ENCODE peak calls at places on chromosomes 5 and 9, in six cellular contexts. K is stimulated activated CD4-positive, alpha-beta T cell treated with anti-CD3 and anti-CD28 coated beads, Interleukin-1b, Interleukin-23, amount 100 ng/mL, for 4 hours; G is NCI-H774; D is hepatocyte; L is neural crest cell; M is foreskin fibroblast. U is an unnamed sample.
A peak's percentile ranks its signal among the peaks of the same experiment; 100 is the strongest.

GRCh38 chr5:14147210-14147609 is 4.1 kb downstream of the TRIO start:
- DNase-seq in K (no peak), D (no peak), L (no peak), G (peak; percentile 16), M (no peak), U (no peak)

GRCh38 chr5:57396701-57397100 is 85.9 kb downstream of the ACTBL2 start:
- DNase-seq in M (no peak), D (no peak), K (no peak), G (no peak), L (no peak), U (no peak)

GRCh38 chr9:35102465-35102768 is 514 bp downstream of the STOML2 start:
- DNase-seq in L (no peak), K (no peak), M (peak; percentile 45), G (no peak), D (no peak), U (peak; percentile 11)

GRCh38 chr9:23825700-23826099 is 340 bp downstream of the ELAVL2 start:
- DNase-seq in M (peak; percentile 5), D (no peak), G (no peak), K (no peak), L (no peak), U (peak; percentile 62)

GRCh38 chr9:79617395-79617794 is 45.6 kb downstream of the TLE4 start:
- DNase-seq in D (no peak), L (no peak), G (no peak), M (peak; percentile 84), K (no peak), U (no peak)

GRCh38 chr9:87280421-87280820 is 217.2 kb upstream of the DAPK1 start:
- DNase-seq in M (no peak), D (no peak), K (no peak), G (no peak), L (no peak), U (no peak)

GRCh38 chr9:38035873-38036272 is 33.2 kb downstream of the SHB start:
- DNase-seq in K (no peak), D (no peak), G (no peak), M (peak; percentile 93), L (no peak), U (no peak)

GRCh38 chr5:158635565-158635964 is 464.2 kb downstream of the EBF1 start:
- DNase-seq in M (no peak), D (no peak), K (no peak), G (no peak), L (no peak), U (no peak)

GRCh38 chr9:80556631-80557030 is 984.9 kb downstream of the TLE4 start:
- DNase-seq in D (no peak), G (no peak), K (no peak), M (peak; percentile 58), L (no peak), U (peak; percentile 18)

GRCh38 chr5:122219767-122220166 is 90.4 kb downstream of the ZNF474 start:
- DNase-seq in M (no peak), G (no peak), L (no peak), K (no peak), D (no peak), U (no peak)

GRCh38 chr9:87029904-87030303 is 82.6 kb upstream of the GAS1 start:
- DNase-seq in L (no peak), M (no peak), D (no peak), G (no peak), K (no peak), U (no peak)

GRCh38 chr5:136212252-136212721 is 19.3 kb upstream of the SMIM32 start:
- DNase-seq in D (peak; percentile 76), K (peak; percentile 23), L (peak; percentile 53), M (peak; percentile 72), G (no peak), U (no peak)

GRCh38 chr9:76403352-76403751 is 9.1 kb upstream of the RFK start:
- DNase-seq in G (no peak), M (peak; percentile 80), K (no peak), L (no peak), D (peak; percentile 44), U (peak; percentile 67)

GRCh38 chr9:112844771-112845542 is 45.7 kb downstream of the SLC46A2 start:
- DNase-seq in G (no peak), K (peak; percentile 58), M (peak; percentile 84), D (peak; percentile 73), L (peak; percentile 85), U (no peak)

GRCh38 chr9:35649431-35650340 is 1.0 kb downstream of the SIT1 start:
- DNase-seq in D (no peak), G (no peak), L (no peak), K (no peak), M (no peak), U (no peak)

GRCh38 chr5:58322453-58322852 is 137.4 kb downstream of the PLK2 start:
- DNase-seq in K (no peak), L (no peak), D (no peak), M (peak; percentile 57), G (no peak), U (no peak)

GRCh38 chr9:128912270-128912853 is 8.4 kb upstream of the PHYHD1 start:
- DNase-seq in L (no peak), D (peak; percentile 55), G (no peak), M (peak; percentile 92), K (no peak), U (peak; percentile 98)

GRCh38 chr5:129904667-129905466 is 602 bp downstream of the CHSY3 start:
- DNase-seq in L (peak; percentile 18), D (peak; percentile 49), M (peak; percentile 57), K (no peak), G (no peak), U (peak; percentile 5)

GRCh38 chr5:127337876-127338275 is 47.3 kb downstream of the MEGF10 start:
- DNase-seq in M (no peak), D (no peak), G (no peak), K (no peak), L (no peak), U (no peak)

U was measured in foreskin keratinocyte.